ENCODE peak calls at places on chromosomes 1 and 21, in six cellular contexts. U is Peyer's patch, Z is ovary, Q is AG04449, W is BE2C, H is astrocyte of the spinal cord. O is an unnamed sample.
A peak's percentile ranks its signal among the peaks of the same experiment; 100 is the strongest.

GRCh38 chr1:68229927-68230812 is 2.2 kb downstream of the WLS start:
- DNase-seq in U (no peak), W (peak; percentile 9), Q (no peak), H (peak; percentile 48), Z (peak; percentile 34), O (peak; percentile 18)

GRCh38 chr1:175597969-175598765 is 145.2 kb downstream of the TNR start:
- DNase-seq in H (peak; percentile 54), Z (no peak), U (no peak), W (no peak), Q (peak; percentile 5), O (no peak)

GRCh38 chr1:89962024-89962741 is 32.7 kb upstream of the ZNF326 start:
- DNase-seq in U (no peak), Q (no peak), H (peak; percentile 67), W (no peak), Z (no peak), O (no peak)

GRCh38 chr1:39901486-39902120 is at the start of gene MYCL:
- DNase-seq in W (peak; percentile 57), H (peak; percentile 32), Q (no peak), U (peak; percentile 92), Z (peak; percentile 50), O (peak; percentile 93)

GRCh38 chr1:216917039-216917438 is 193.8 kb upstream of the ESRRG start:
- DNase-seq in H (no peak), U (no peak), W (no peak), Q (no peak), Z (no peak), O (no peak)

GRCh38 chr1:212858461-212859265 is 588 bp downstream of the FLVCR1 start:
- DNase-seq in Z (no peak), U (peak; percentile 58), Q (no peak), H (peak; percentile 34), W (no peak), O (peak; percentile 30)

GRCh38 chr1:228151170-228151513 is 1.4 kb downstream of the GJC2 start:
- DNase-seq in U (no peak), Q (no peak), H (no peak), Z (no peak), W (no peak), O (no peak)

GRCh38 chr1:11053758-11054137 is 6.1 kb downstream of the SRM start:
- DNase-seq in W (peak; percentile 26), H (no peak), Q (no peak), U (no peak), Z (peak; percentile 45), O (no peak)

GRCh38 chr21:35252831-35253230 is 203.7 kb upstream of the RUNX1 start:
- DNase-seq in Z (no peak), W (no peak), Q (no peak), H (peak; percentile 30), U (no peak), O (no peak)

GRCh38 chr1:17309701-17310640 is 2.0 kb downstream of the PADI4 start:
- DNase-seq in Z (no peak), U (no peak), H (no peak), Q (no peak), W (no peak), O (no peak)

GRCh38 chr1:6627031-6627430 is 2.4 kb downstream of the THAP3 start:
- DNase-seq in W (no peak), H (no peak), Q (no peak), U (no peak), Z (no peak), O (no peak)

GRCh38 chr21:39730418-39731107 is 14.4 kb upstream of the IGSF5 start:
- DNase-seq in H (no peak), W (no peak), U (no peak), Q (no peak), Z (no peak), O (no peak)

GRCh38 chr1:109532365-109533136 is 7.1 kb upstream of the GPR61 start:
- DNase-seq in W (peak; percentile 88), H (peak; percentile 66), U (peak; percentile 88), Z (peak; percentile 91), Q (no peak), O (peak; percentile 90)

GRCh38 chr1:30746212-30747027 is 11.2 kb downstream of the LAPTM5 start:
- DNase-seq in H (no peak), Q (no peak), Z (no peak), U (no peak), W (no peak), O (no peak)

GRCh38 chr1:94527447-94528031 is 14.0 kb downstream of the F3 start:
- DNase-seq in Z (no peak), W (no peak), Q (no peak), H (peak; percentile 9), U (no peak), O (no peak)

GRCh38 chr1:67561704-67562113 is 123.3 kb upstream of the GADD45A start:
- DNase-seq in W (peak; percentile 90), Z (peak; percentile 81), U (peak; percentile 95), Q (no peak), H (peak; percentile 88), O (peak; percentile 91)

GRCh38 chr1:118325545-118326225 is 140.7 kb upstream of the SPAG17 start:
- DNase-seq in W (no peak), Q (no peak), Z (no peak), U (no peak), H (no peak), O (no peak)
- TF ChIP-seq CTCF in W (no peak), Q (no peak), Z (no peak), U (no peak), H (no peak), O (no peak)

GRCh38 chr1:156198831-156199349 is 5.0 kb downstream of the SLC25A44 start:
- DNase-seq in H (no peak), U (no peak), Z (no peak), W (no peak), Q (no peak), O (no peak)
- TF ChIP-seq CTCF in H (no peak), U (no peak), Z (no peak), W (no peak), Q (no peak), O (no peak)

DNA sequence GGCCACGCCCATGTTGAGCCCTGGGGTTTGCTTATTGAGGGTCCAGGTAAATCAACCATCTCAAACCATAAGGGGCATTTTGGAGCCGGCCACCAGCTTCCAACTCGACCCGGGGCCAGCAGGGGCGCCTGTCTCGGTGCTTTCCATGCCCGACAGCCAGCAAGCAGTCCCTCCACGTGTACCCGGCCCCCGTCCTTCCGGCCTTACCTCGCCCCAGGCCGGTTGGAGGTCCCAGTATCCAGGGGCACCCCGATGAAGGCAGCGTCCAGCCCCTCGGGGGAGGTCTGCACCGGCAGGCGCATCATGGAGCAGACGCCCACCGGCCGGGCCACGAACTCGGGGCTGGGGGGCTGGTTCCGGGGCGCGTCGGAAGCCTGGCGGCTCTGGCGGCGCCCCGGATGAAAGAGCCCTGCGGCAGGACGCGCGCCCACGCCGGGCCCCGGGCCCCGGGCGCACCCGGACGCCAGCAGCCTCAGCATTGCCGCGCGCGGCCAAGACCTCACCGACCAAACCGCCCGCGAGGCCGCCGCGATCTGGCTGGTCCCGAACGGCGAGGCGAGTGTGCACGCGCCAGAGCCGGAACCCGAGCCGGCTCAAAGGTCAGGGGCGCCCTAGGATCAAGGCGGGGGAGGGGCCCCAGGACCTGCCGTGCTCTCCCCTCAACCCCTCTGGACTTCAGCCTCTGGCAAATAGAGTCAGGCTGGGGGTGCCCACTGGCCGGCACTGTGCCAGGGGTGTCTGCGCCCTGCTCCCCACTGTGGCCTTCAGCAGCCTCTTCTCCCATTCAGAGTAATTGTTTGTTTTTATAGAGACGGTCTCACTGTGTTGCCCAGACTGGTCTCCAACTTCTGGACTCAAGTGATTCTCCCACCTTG is at the start of gene AGMAT:
- DNase-seq in H (no peak), W (peak; percentile 57), U (peak; percentile 87), Q (no peak), Z (peak; percentile 47), O (peak; percentile 52)
- TF ChIP-seq CTCF in H (peak; percentile 50), W (peak; percentile 35), U (peak; percentile 42), Q (peak; percentile 47), Z (no peak), O (peak; percentile 67)

DNA sequence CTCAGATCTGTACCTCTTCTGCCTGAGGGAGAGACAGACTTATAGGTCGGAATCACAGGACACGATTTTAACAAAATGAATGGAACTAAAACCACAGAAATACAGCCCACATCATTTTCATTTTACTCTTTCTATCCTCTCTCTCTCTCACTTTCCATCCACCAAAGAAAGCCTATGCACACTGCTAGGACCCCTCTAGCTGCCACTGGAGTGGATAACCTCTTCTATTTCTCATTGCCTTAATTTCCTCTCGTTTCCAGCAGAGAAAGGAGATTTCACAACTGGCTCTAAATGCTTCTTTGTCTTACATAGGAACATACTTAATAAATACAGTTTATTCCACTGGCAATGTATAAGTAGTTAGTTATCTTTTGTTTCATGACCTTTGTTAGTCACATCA is 867.8 kb upstream of the ADGRL4 start:
- DNase-seq in Q (no peak), Z (no peak), H (no peak), U (no peak), W (no peak), O (no peak)
- TF ChIP-seq CTCF in Q (no peak), Z (no peak), H (no peak), U (no peak), W (no peak), O (no peak)

GRCh38 chr1:207695943-207696342 is 51.0 kb downstream of the CR1L start:
- DNase-seq in U (no peak), Q (no peak), H (no peak), Z (no peak), W (no peak), O (no peak)
- TF ChIP-seq CTCF in U (no peak), Q (no peak), H (no peak), Z (no peak), W (no peak), O (no peak)

O was measured in progenitor cell of endocrine pancreas.